ENCODE peak calls at places on chromosomes 3 and 15, in four cellular contexts. Y is IMR-90, F is K562, S is GM12878. Q is an unnamed sample.

GRCh38 chr15:44593042-44593736 is 56.2 kb downstream of the EIF3J start:
- DNase-seq in Y (no peak), F (no peak), S (no peak), Q (no peak)

GRCh38 chr15:78479650-78480049 is 27.7 kb upstream of the HYKK start:
- DNase-seq in Y (no peak), F (no peak), S (no peak), Q (no peak)

GRCh38 chr3:105867690-105868449 is 942 bp downstream of the CBLB start:
- DNase-seq in Y (no peak), F (no peak), S (no peak), Q (no peak)

GRCh38 chr3:52172262-52172757 is 18.1 kb upstream of the POC1A start:
- DNase-seq in Y (no peak), F (no peak), S (no peak), Q (no peak)

GRCh38 chr3:18559323-18559972 is 134.3 kb upstream of the SATB1 start:
- DNase-seq in Y (no peak), F (peak; percentile 9), S (no peak), Q (peak; percentile 27)

GRCh38 chr3:183491109-183491922 is 62.9 kb upstream of the MCF2L2 start:
- DNase-seq in Y (no peak), F (no peak), S (no peak), Q (no peak)

GRCh38 chr3:72938471-72939265 is 50.8 kb downstream of the GXYLT2 start:
- DNase-seq in Y (peak; percentile 99), F (peak; percentile 69), S (no peak), Q (no peak)

GRCh38 chr3:49181351-49181750 is 10.0 kb downstream of the KLHDC8B start:
- DNase-seq in Y (no peak), F (no peak), S (no peak), Q (no peak)

GRCh38 chr3:17799312-17799711 is 56.9 kb upstream of the TBC1D5 start:
- DNase-seq in Y (no peak), F (no peak), S (no peak), Q (no peak)

GRCh38 chr3:53303957-53304356 is 43.4 kb downstream of the DCP1A start:
- DNase-seq in Y (peak; percentile 11), F (no peak), S (no peak), Q (no peak)

GRCh38 chr3:99313481-99313880 is 324.9 kb upstream of the COL8A1 start:
- DNase-seq in Y (peak; percentile 47), F (no peak), S (no peak), Q (no peak)

GRCh38 chr3:46607603-46608028 is 4.7 kb upstream of the FAM240A start:
- DNase-seq in Y (no peak), F (peak; percentile 33), S (no peak), Q (peak; percentile 58)

GRCh38 chr3:37594873-37595783 is 266.6 kb upstream of the CTDSPL start:
- DNase-seq in Y (no peak), F (no peak), S (no peak), Q (no peak)

GRCh38 chr15:60589253-60589652 is 110.3 kb upstream of the ICE2 start:
- DNase-seq in Y (no peak), F (no peak), S (no peak), Q (no peak)

GRCh38 chr15:65518633-65519285 is 1.3 kb upstream of the DPP8 start:
- DNase-seq in Y (no peak), F (no peak), S (no peak), Q (no peak)

GRCh38 chr3:44252332-44252731 is 10.6 kb downstream of the TOPAZ1 start:
- DNase-seq in Y (no peak), F (no peak), S (no peak), Q (no peak)

GRCh38 chr3:114424337-114424736 is 130.5 kb downstream of the TIGIT start:
- DNase-seq in Y (no peak), F (no peak), S (no peak), Q (no peak)

GRCh38 chr3:12679468-12679867 is 15.6 kb upstream of the RAF1 start:
- DNase-seq in Y (peak; percentile 94), F (no peak), S (no peak), Q (no peak)

GRCh38 chr3:113747719-113748046 is 848 bp downstream of the ATP6V1A start:
- DNase-seq in Y (no peak), F (peak; percentile 9), S (peak; percentile 30), Q (no peak)

GRCh38 chr15:59148160-59148810 is 43.3 kb downstream of the CCNB2 start:
- DNase-seq in Y (peak; percentile 49), F (no peak), S (no peak), Q (no peak)

GRCh38 chr3:126525091-126525852 is 1.3 kb downstream of the CHST13 start:
- DNase-seq in Y (no peak), F (no peak), S (no peak), Q (no peak)

GRCh38 chr3:12946661-12947316 is 105.4 kb upstream of the RPL32 start:
- DNase-seq in Y (no peak), F (peak; percentile 47), S (no peak), Q (no peak)

GRCh38 chr3:129616713-129617112 is 10.2 kb upstream of the PLXND1 start:
- DNase-seq in Y (peak; percentile 83), F (no peak), S (no peak), Q (no peak)

GRCh38 chr15:42150246-42150970 is 6.0 kb downstream of the PLA2G4F start:
- DNase-seq in Y (no peak), F (no peak), S (no peak), Q (no peak)

DNA sequence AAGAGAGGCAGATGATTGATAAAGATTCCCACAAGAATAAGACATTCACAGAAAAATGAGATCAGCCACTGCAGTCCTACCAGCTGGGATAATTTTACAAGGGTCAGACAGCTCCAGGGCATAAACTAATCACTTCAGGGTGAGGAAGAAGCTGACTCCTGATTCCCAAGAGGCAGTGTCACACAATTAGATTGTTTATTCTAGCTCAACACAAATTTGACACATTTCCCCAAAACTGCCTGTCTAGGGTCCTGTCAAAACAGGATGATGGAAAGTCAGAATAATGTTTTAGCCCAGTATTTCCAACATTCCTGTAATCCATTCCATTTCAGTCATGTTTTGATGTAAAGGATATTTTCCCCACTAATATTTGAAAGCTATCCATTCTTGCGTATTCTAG is 110.8 kb downstream of the TNIK start:
- DNase-seq in Y (peak; percentile 18), F (no peak), S (no peak), Q (no peak)
- TF ChIP-seq CHD1 in Y (no peak), F (no peak), S (no peak), Q (no peak)

GRCh38 chr3:130835483-130835882 is 58.4 kb upstream of the ATP2C1 start:
- DNase-seq in Y (no peak), F (no peak), S (no peak), Q (no peak)
- TF ChIP-seq CHD1 in Y (no peak), F (no peak), S (no peak), Q (no peak)

GRCh38 chr3:151895881-151896661 is 22.6 kb downstream of the SUCNR1 start:
- DNase-seq in Y (no peak), F (no peak), S (no peak), Q (no peak)
- TF ChIP-seq CHD1 in Y (no peak), F (no peak), S (no peak), Q (no peak)

GRCh38 chr3:158107508-158108095 is 1.4 kb upstream of the SHOX2 start:
- DNase-seq in Y (no peak), F (no peak), S (no peak), Q (no peak)

GRCh38 chr3:158106773-158107461 is 697 bp upstream of the SHOX2 start:
- DNase-seq in Y (no peak), F (no peak), S (no peak), Q (peak; percentile 75)

GRCh38 chr3:158104346-158105020 is 1.7 kb downstream of the SHOX2 start:
- DNase-seq in Y (no peak), F (no peak), S (no peak), Q (no peak)

GRCh38 chr3:158105124-158105709 is 1.0 kb downstream of the SHOX2 start:
- DNase-seq in Y (no peak), F (peak; percentile 47), S (no peak), Q (no peak)

GRCh38 chr3:158105710-158106438 is at the start of gene SHOX2:
- DNase-seq in Y (peak; percentile 46), F (peak; percentile 64), S (no peak), Q (no peak)
- TF ChIP-seq CHD1 in Y (no peak), F (no peak), S (no peak), Q (no peak)